ENCODE peak calls at places on chromosomes 13 and 19, in five cellular contexts. One of them, this sample, is unnamed.

GRCh38 chr13:33927315-33927714 is 109.4 kb downstream of the RFC3 start:
- DNase-seq in stimulated activated CD8-positive, alpha-beta memory T cell treated with anti-CD3 and anti-CD28 coated beads, Interleukin-15, amount 100 ng/mL, for 4 hours: no peak
- DNase-seq in NCI-H345: no peak
- DNase-seq in choroid plexus epithelial cell: peak
- DNase-seq in GM04503: peak
- DNase-seq in this sample: peak

GRCh38 chr13:90107658-90108057 is 1239.8 kb upstream of the MIR17HG start:
- DNase-seq in GM04503: no peak
- DNase-seq in NCI-H345: no peak
- DNase-seq in choroid plexus epithelial cell: no peak
- DNase-seq in stimulated activated CD8-positive, alpha-beta memory T cell treated with anti-CD3 and anti-CD28 coated beads, Interleukin-15, amount 100 ng/mL, for 4 hours: no peak
- DNase-seq in this sample: no peak

GRCh38 chr19:29831041-29831548 is 19.3 kb downstream of the CCNE1 start:
- DNase-seq in NCI-H345: no peak
- DNase-seq in GM04503: no peak
- DNase-seq in stimulated activated CD8-positive, alpha-beta memory T cell treated with anti-CD3 and anti-CD28 coated beads, Interleukin-15, amount 100 ng/mL, for 4 hours: peak
- DNase-seq in choroid plexus epithelial cell: no peak
- DNase-seq in this sample: no peak

GRCh38 chr13:40352807-40353562 is 313.5 kb downstream of the FOXO1 start:
- DNase-seq in choroid plexus epithelial cell: no peak
- DNase-seq in stimulated activated CD8-positive, alpha-beta memory T cell treated with anti-CD3 and anti-CD28 coated beads, Interleukin-15, amount 100 ng/mL, for 4 hours: no peak
- DNase-seq in NCI-H345: peak
- DNase-seq in GM04503: no peak
- DNase-seq in this sample: no peak

GRCh38 chr19:38079926-38080380 is 144.1 kb downstream of the DPF1 start:
- DNase-seq in stimulated activated CD8-positive, alpha-beta memory T cell treated with anti-CD3 and anti-CD28 coated beads, Interleukin-15, amount 100 ng/mL, for 4 hours: no peak
- DNase-seq in NCI-H345: peak
- DNase-seq in choroid plexus epithelial cell: peak
- DNase-seq in GM04503: peak
- DNase-seq in this sample: peak

GRCh38 chr19:16627194-16627927 is 643 bp downstream of the MED26 start:
- DNase-seq in stimulated activated CD8-positive, alpha-beta memory T cell treated with anti-CD3 and anti-CD28 coated beads, Interleukin-15, amount 100 ng/mL, for 4 hours: no peak
- DNase-seq in choroid plexus epithelial cell: peak
- DNase-seq in GM04503: no peak
- DNase-seq in NCI-H345: no peak
- DNase-seq in this sample: no peak

GRCh38 chr19:3360494-3361383 is 5.6 kb upstream of the NFIC start:
- DNase-seq in NCI-H345: no peak
- DNase-seq in choroid plexus epithelial cell: no peak
- DNase-seq in stimulated activated CD8-positive, alpha-beta memory T cell treated with anti-CD3 and anti-CD28 coated beads, Interleukin-15, amount 100 ng/mL, for 4 hours: peak
- DNase-seq in GM04503: no peak
- DNase-seq in this sample: no peak

GRCh38 chr13:20090349-20090748 is 70.5 kb downstream of the GJA3 start:
- DNase-seq in NCI-H345: no peak
- DNase-seq in GM04503: no peak
- DNase-seq in choroid plexus epithelial cell: no peak
- DNase-seq in stimulated activated CD8-positive, alpha-beta memory T cell treated with anti-CD3 and anti-CD28 coated beads, Interleukin-15, amount 100 ng/mL, for 4 hours: no peak
- DNase-seq in this sample: no peak

GRCh38 chr19:47813304-47813994 is 8.3 kb upstream of the CRX start:
- DNase-seq in NCI-H345: peak
- DNase-seq in stimulated activated CD8-positive, alpha-beta memory T cell treated with anti-CD3 and anti-CD28 coated beads, Interleukin-15, amount 100 ng/mL, for 4 hours: peak
- DNase-seq in choroid plexus epithelial cell: peak
- DNase-seq in GM04503: no peak
- DNase-seq in this sample: no peak

This sample was measured in stromal cell of bone marrow.